ENCODE peak calls at places on chromosomes 7 and 10, in four cellular contexts. R is HepG2, B is GM12878, O is H1. S is an unnamed sample.

GRCh38 chr7:920351-921070 is 34.0 kb downstream of the ADAP1 start:
- DNase-seq in R (no peak), B (no peak), O (no peak), S (no peak)

GRCh38 chr10:63213489-63213888 is 80.4 kb downstream of the NRBF2 start:
- DNase-seq in R (no peak), B (no peak), O (no peak), S (no peak)

GRCh38 chr10:69270990-69271389 is 7.3 kb upstream of the HK1 start:
- DNase-seq in R (no peak), B (no peak), O (no peak), S (no peak)

GRCh38 chr10:59606551-59606961 is 103.1 kb downstream of the SLC16A9 start:
- DNase-seq in R (no peak), B (no peak), O (no peak), S (no peak)

GRCh38 chr7:47901542-47901941 is 46.7 kb downstream of the PKD1L1 start:
- DNase-seq in R (no peak), B (no peak), O (no peak), S (no peak)

GRCh38 chr7:28458732-28459131 is 46.4 kb downstream of the CREB5 start:
- DNase-seq in R (no peak), B (no peak), O (no peak), S (peak; percentile 32)

GRCh38 chr10:113806503-113806902 is 47.4 kb downstream of the DCLRE1A start:
- DNase-seq in R (no peak), B (no peak), O (no peak), S (no peak)

GRCh38 chr7:2247141-2247985 is 5.3 kb downstream of the NUDT1 start:
- DNase-seq in R (no peak), B (no peak), O (no peak), S (peak; percentile 71)

GRCh38 chr10:23656735-23657134 is 217.9 kb downstream of the OTUD1 start:
- DNase-seq in R (no peak), B (no peak), O (no peak), S (peak; percentile 21)

GRCh38 chr10:11553773-11554381 is 57.6 kb downstream of the USP6NL start:
- DNase-seq in R (no peak), B (peak; percentile 87), O (no peak), S (no peak)

GRCh38 chr10:86017841-86018734 is 348.5 kb downstream of the GRID1 start:
- DNase-seq in R (no peak), B (peak; percentile 45), O (no peak), S (no peak)

GRCh38 chr7:154631162-154631561 is 371.8 kb downstream of the PAXIP1 start:
- DNase-seq in R (no peak), B (no peak), O (no peak), S (no peak)
- TF ChIP-seq SUZ12 in R (no peak), B (no peak), O (no peak), S (no peak)

GRCh38 chr7:129990403-129991192 is 37.8 kb upstream of the UBE2H start:
- DNase-seq in R (peak; percentile 51), B (no peak), O (no peak), S (no peak)

GRCh38 chr7:129986600-129986999 is 33.8 kb upstream of the UBE2H start:
- DNase-seq in R (no peak), B (no peak), O (no peak), S (no peak)

GRCh38 chr7:129993275-129993674 is 40.5 kb upstream of the UBE2H start:
- DNase-seq in R (no peak), B (no peak), O (no peak), S (no peak)

DNA sequence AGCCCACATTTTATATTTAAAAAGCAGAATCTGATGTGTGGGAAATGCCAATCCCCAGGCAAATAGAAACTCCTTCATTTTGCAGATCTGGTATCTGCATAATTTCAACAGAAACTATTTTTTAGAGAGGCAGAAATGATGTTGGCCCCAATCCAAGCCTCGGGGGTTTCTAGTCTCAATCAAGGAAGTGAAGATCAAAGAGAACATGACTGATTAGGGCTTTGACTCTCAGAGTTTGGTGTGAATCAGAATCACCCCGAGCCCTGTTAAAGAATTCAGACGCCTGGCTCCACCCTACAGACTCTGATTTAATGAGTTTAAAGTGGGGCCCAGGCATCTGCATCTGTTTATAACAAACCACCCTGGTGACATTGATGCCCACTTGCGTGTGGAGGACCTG is 36.7 kb upstream of the UBE2H start:
- DNase-seq in R (no peak), B (peak; percentile 53), O (no peak), S (no peak)
- TF ChIP-seq SUZ12 in R (no peak), B (no peak), O (no peak), S (no peak)

GRCh38 chr10:6398419-6398818 is 181.7 kb downstream of the PRKCQ start:
- DNase-seq in R (no peak), B (no peak), O (no peak), S (no peak)
- TF ChIP-seq SUZ12 in R (no peak), B (no peak), O (no peak), S (no peak)

DNA sequence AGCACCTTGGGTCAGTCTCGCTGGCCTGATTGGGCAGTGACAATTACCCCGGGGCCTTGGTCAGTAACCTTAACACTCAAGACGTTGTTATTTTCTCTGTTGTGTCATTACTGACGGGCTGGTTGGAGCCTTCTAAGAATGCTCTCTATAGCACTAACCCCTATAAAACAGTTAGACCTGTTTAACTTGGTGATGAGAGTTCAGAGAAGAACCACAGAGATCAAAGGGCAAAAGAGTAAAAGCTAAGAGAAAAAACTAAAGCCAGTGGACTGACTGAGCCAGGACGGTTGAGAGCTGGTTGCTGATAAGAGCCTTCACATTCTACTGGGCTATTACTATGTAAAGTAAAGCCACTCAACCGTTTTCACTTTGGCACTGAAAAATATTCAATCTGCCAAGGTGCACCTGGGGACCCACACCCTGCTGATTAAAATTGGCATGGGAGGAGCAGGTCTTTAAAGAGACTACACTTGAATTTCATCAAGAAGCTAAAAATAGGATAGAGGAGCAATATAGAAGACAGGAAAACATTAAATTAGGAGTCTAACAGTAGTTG is 13.6 kb upstream of the ITGB1 start:
- DNase-seq in R (peak; percentile 80), B (no peak), O (no peak), S (no peak)
- TF ChIP-seq SUZ12 in R (no peak), B (no peak), O (no peak), S (no peak)

GRCh38 chr7:66099232-66099550 is 15.5 kb upstream of the CRCP start:
- DNase-seq in R (no peak), B (no peak), O (no peak), S (no peak)

GRCh38 chr7:66105263-66105748 is 9.3 kb upstream of the CRCP start:
- DNase-seq in R (no peak), B (no peak), O (no peak), S (no peak)

GRCh38 chr7:66100408-66101050 is 14.1 kb upstream of the CRCP start:
- DNase-seq in R (no peak), B (no peak), O (no peak), S (no peak)

GRCh38 chr7:66095010-66095409 is 19.4 kb downstream of the ASL start:
- DNase-seq in R (no peak), B (no peak), O (no peak), S (no peak)

GRCh38 chr7:66099551-66100407 is 14.9 kb upstream of the CRCP start:
- DNase-seq in R (no peak), B (no peak), O (peak; percentile 51), S (no peak)
- TF ChIP-seq SUZ12 in R (no peak), B (no peak), O (no peak), S (no peak)

GRCh38 chr10:95408148-95408930 is 117.5 kb upstream of the PDLIM1 start:
- DNase-seq in R (no peak), B (no peak), O (no peak), S (no peak)
- TF ChIP-seq SUZ12 in R (no peak), B (no peak), O (no peak), S (no peak)

GRCh38 chr10:125035136-125035535 is 93.2 kb downstream of the ZRANB1 start:
- DNase-seq in R (peak; percentile 23), B (no peak), O (no peak), S (no peak)
- TF ChIP-seq SUZ12 in R (no peak), B (no peak), O (no peak), S (no peak)

DNA sequence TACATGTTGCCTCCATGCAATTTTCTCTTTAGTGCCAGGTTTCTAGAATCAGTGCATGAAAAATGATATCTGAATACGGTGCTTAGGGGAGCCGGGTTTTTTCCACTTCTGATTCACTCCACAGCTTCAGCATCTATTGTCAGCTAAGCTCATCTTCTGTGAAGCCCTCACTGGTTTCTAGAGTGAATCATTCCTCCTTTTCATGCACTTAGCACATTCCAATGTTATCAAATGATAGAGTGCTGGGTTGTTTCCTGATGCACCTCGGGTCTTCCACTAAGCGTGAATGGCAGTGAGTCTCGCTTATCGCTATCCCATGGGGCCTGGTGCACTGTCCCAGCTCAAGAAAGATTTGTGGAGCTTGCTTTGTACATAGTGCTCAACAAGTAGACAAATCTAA is 170.9 kb upstream of the RHEB start:
- DNase-seq in R (no peak), B (no peak), O (no peak), S (no peak)
- TF ChIP-seq SUZ12 in R (no peak), B (no peak), O (no peak), S (no peak)